ENCODE peak calls at places on chromosomes 4 and X, in nine cellular contexts. C is body of pancreas, N is heart right ventricle, A is fibroblast of the aortic adventitia, K is choroid plexus epithelial cell, S is cardiac muscle cell, Z is A549, E is SK-N-SH, R is lung. F is an unnamed sample.

GRCh38 chrX:135512508-135513139 is 7.8 kb upstream of the INTS6L start:
- DNase-seq in R (no peak), N (no peak), C (no peak), Z (no peak), E (no peak), S (no peak), K (no peak), A (no peak), F (no peak)

GRCh38 chr4:71239365-71239764 is 99.5 kb upstream of the SLC4A4 start:
- DNase-seq in R (no peak), K (peak; percentile 29), N (no peak), E (no peak), S (no peak), C (no peak), A (no peak), Z (no peak), F (no peak)

GRCh38 chr4:38385286-38386010 is 278.6 kb upstream of the KLF3 start:
- DNase-seq in C (peak; percentile 30), S (no peak), Z (peak; percentile 41), K (no peak), N (no peak), E (no peak), R (no peak), A (peak; percentile 83), F (no peak)

GRCh38 chr4:128861856-128862518 is 52.5 kb downstream of the JADE1 start:
- DNase-seq in R (no peak), K (no peak), Z (no peak), S (no peak), N (no peak), C (no peak), A (no peak), E (no peak), F (no peak)

GRCh38 chr4:11487876-11488545 is 59.3 kb upstream of the HS3ST1 start:
- DNase-seq in R (no peak), E (no peak), N (no peak), Z (peak; percentile 22), K (peak; percentile 41), A (peak; percentile 98), C (no peak), S (no peak), F (no peak)

GRCh38 chr4:140151700-140152014 is 2.3 kb downstream of the MAML3 start:
- DNase-seq in A (peak; percentile 75), N (peak; percentile 67), R (peak; percentile 81), K (peak; percentile 91), E (peak; percentile 92), Z (peak; percentile 94), C (peak; percentile 84), S (peak; percentile 93), F (peak; percentile 57)

GRCh38 chr4:173074501-173074946 is 94.1 kb upstream of the GALNT7 start:
- DNase-seq in S (no peak), N (no peak), C (peak; percentile 77), A (peak; percentile 51), Z (peak; percentile 39), R (no peak), E (no peak), K (peak; percentile 96), F (peak; percentile 68)

GRCh38 chrX:24902808-24903207 is 113.0 kb downstream of the ARX start:
- DNase-seq in K (peak; percentile 86), S (no peak), N (no peak), A (peak; percentile 85), R (no peak), E (no peak), C (no peak), Z (no peak), F (peak; percentile 4)

GRCh38 chr4:8472689-8473197 is 32.2 kb downstream of the TRMT44 start:
- DNase-seq in C (no peak), K (peak; percentile 100), N (peak; percentile 41), E (no peak), S (no peak), A (peak; percentile 98), R (no peak), Z (no peak), F (peak; percentile 56)

GRCh38 chr4:40843696-40844095 is 93.9 kb downstream of the NSUN7 start:
- DNase-seq in Z (peak; percentile 33), R (no peak), A (no peak), C (no peak), N (no peak), S (no peak), E (no peak), K (no peak), F (no peak)

GRCh38 chrX:68043713-68044438 is 389.4 kb downstream of the OPHN1 start:
- DNase-seq in A (no peak), N (no peak), K (no peak), R (no peak), Z (no peak), S (no peak), E (no peak), C (no peak), F (no peak)

GRCh38 chrX:68045008-68045577 is 388.2 kb downstream of the OPHN1 start:
- DNase-seq in R (no peak), C (no peak), Z (no peak), E (no peak), S (no peak), A (no peak), K (no peak), N (no peak), F (no peak)

GRCh38 chrX:68048774-68049173 is 384.5 kb downstream of the OPHN1 start:
- DNase-seq in C (no peak), Z (no peak), A (no peak), E (no peak), S (no peak), N (no peak), K (no peak), R (no peak), F (no peak)

GRCh38 chrX:68049466-68049865 is 383.8 kb downstream of the OPHN1 start:
- DNase-seq in Z (no peak), N (no peak), K (no peak), C (no peak), E (no peak), R (no peak), S (no peak), A (no peak), F (no peak)
- TF ChIP-seq CTCF in Z (no peak), N (no peak), K (no peak), C (no peak), E (no peak), R (no peak), S (no peak), A (no peak), F (no peak)

GRCh38 chr4:183180621-183181020 is 81.6 kb downstream of the WWC2 start:
- DNase-seq in K (no peak), A (no peak), C (no peak), R (no peak), Z (no peak), E (no peak), N (no peak), S (no peak), F (no peak)

GRCh38 chr4:183182873-183183725 is 84.0 kb downstream of the WWC2 start:
- DNase-seq in R (peak; percentile 47), S (peak; percentile 33), K (peak; percentile 90), A (peak; percentile 82), N (peak; percentile 17), C (no peak), Z (peak; percentile 61), E (no peak), F (peak; percentile 72)

GRCh38 chr4:183181081-183181480 is 82.0 kb downstream of the WWC2 start:
- DNase-seq in N (no peak), K (no peak), E (no peak), R (no peak), C (no peak), Z (no peak), A (no peak), S (no peak), F (no peak)

GRCh38 chr4:183178201-183178600 is 79.1 kb downstream of the WWC2 start:
- DNase-seq in R (no peak), Z (no peak), C (no peak), S (no peak), N (no peak), K (no peak), A (no peak), E (no peak), F (no peak)

GRCh38 chr4:183180096-183180495 is 81.0 kb downstream of the WWC2 start:
- DNase-seq in E (no peak), A (no peak), N (no peak), S (no peak), K (no peak), Z (no peak), C (no peak), R (no peak), F (peak; percentile 27)
- H3K4me3 ChIP-seq in E (no peak overlapping the region), A (no peak overlapping the region), N (no peak overlapping the region), S (no peak overlapping the region), K (no peak overlapping the region), Z (no peak overlapping the region), C (no peak overlapping the region), R (no peak overlapping the region), F (no peak overlapping the region)

GRCh38 chr4:12723849-12724447 is 760.2 kb downstream of the RAB28 start:
- DNase-seq in A (peak; percentile 10), S (peak; percentile 57), K (peak; percentile 12), N (no peak), Z (no peak), C (no peak), R (no peak), E (no peak), F (no peak)
- TF ChIP-seq CTCF in A (no peak), S (peak; percentile 31), K (no peak), N (no peak), Z (no peak), C (no peak), R (no peak), E (no peak), F (no peak)

DNA sequence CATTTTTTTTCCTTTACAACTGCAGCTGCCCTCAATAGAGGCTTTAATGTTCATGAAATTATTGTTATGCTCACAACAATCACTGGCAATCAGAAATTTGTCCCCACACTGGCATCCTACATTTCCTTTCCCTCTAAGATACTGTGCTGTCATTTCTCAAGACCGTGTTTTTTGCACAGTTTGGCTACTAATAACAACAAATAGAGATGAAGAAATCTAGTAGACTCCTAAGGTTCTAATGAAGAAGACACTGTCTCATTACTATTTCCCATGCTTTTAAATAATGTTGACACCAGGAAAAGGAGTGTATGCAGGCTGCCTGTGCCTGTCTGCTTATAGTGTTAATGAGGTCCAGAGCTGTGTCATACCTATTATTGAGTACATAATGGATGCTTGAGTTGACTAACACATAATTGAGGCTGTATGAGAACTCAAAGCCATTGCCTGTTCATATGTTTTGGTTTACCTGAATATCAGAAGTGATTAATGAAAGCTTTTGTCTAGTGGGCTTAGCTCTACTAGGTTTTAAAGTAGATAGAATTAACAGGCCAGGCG is 1.5 kb upstream of the EIF4E start:
- DNase-seq in E (no peak), S (no peak), R (no peak), N (no peak), K (no peak), Z (no peak), A (no peak), C (no peak), F (no peak)
- H3K4me3 ChIP-seq in E (peak overlapping the region; percentile 79), S (no peak overlapping the region), R (no peak overlapping the region), N (no peak overlapping the region), K (peak overlapping the region; percentile 92), Z (peak overlapping the region; percentile 75), A (peak overlapping the region; percentile 94), C (no peak overlapping the region), F (peak overlapping the region; percentile 90)